ENCODE peak calls at places on chromosomes 4 and X, in eight cellular contexts. Y, C, G, E, H, P, L and I are unnamed samples.
A peak's percentile ranks its signal among the peaks of the same experiment; 100 is the strongest.

GRCh38 chr4:10722957-10723356 is 38.4 kb upstream of the CLNK start:
- DNase-seq in Y (no peak), C (no peak), G (no peak), E (no peak), H (no peak), P (no peak), L (no peak), I (no peak)

GRCh38 chr4:140056015-140056414 is 98.0 kb downstream of the MAML3 start:
- DNase-seq in Y (no peak), C (no peak), G (no peak), E (no peak), H (no peak), P (no peak), L (no peak), I (no peak)

GRCh38 chr4:26858035-26858918 is 2.4 kb upstream of the STIM2 start:
- DNase-seq in Y (no peak), C (no peak), G (no peak), E (no peak), H (no peak), P (peak; percentile 69), L (no peak), I (no peak)

GRCh38 chrX:20421275-20421674 is 154.6 kb upstream of the RPS6KA3 start:
- DNase-seq in Y (no peak), C (no peak), G (no peak), E (no peak), H (no peak), P (no peak), L (no peak), I (no peak)

GRCh38 chr4:148068065-148068911 is 336.4 kb downstream of the ARHGAP10 start:
- DNase-seq in Y (no peak), C (no peak), G (no peak), E (no peak), H (no peak), P (no peak), L (no peak), I (peak; percentile 5)

GRCh38 chrX:13428055-13428786 is 108.4 kb upstream of the ATXN3L start:
- DNase-seq in Y (no peak), C (no peak), G (peak; percentile 61), E (no peak), H (no peak), P (peak; percentile 2), L (peak; percentile 26), I (no peak)

GRCh38 chrX:104137496-104137895 is 19.3 kb downstream of the SLC25A53 start:
- DNase-seq in Y (no peak), C (no peak), G (no peak), E (no peak), H (no peak), P (peak; percentile 34), L (peak; percentile 4), I (no peak)

GRCh38 chr4:30825008-30825765 is 105.0 kb downstream of the PCDH7 start:
- DNase-seq in Y (no peak), C (no peak), G (no peak), E (no peak), H (no peak), P (no peak), L (no peak), I (no peak)

GRCh38 chrX:43526206-43526605 is 129.9 kb upstream of the MAOA start:
- DNase-seq in Y (no peak), C (no peak), G (no peak), E (no peak), H (peak; percentile 52), P (no peak), L (no peak), I (no peak)

GRCh38 chrX:120456973-120457372 is 12.1 kb downstream of the LAMP2 start:
- DNase-seq in Y (no peak), C (no peak), G (no peak), E (no peak), H (peak; percentile 86), P (no peak), L (no peak), I (no peak)